ENCODE peak calls at places on chromosomes 5 and 9, in seven cellular contexts. A is bronchial epithelial cell, H is cardiac muscle cell, R is dorsolateral prefrontal cortex, Q is A549, U is fibroblast of the aortic adventitia, L is fibroblast of mammary gland. F is an unnamed sample.

GRCh38 chr9:129176786-129177442 is 1.1 kb downstream of the IER5L start:
- DNase-seq in A (no peak), H (peak; percentile 57), R (no peak), Q (peak; percentile 59), U (peak; percentile 41), L (peak; percentile 41), F (peak; percentile 56)

GRCh38 chr5:55055183-55055582 is 31.1 kb downstream of the GZMK start:
- DNase-seq in A (no peak), H (no peak), R (no peak), Q (no peak), U (no peak), L (no peak), F (no peak)

GRCh38 chr5:134468921-134469400 is 56.5 kb upstream of the JADE2 start:
- DNase-seq in A (no peak), H (no peak), R (no peak), Q (no peak), U (no peak), L (no peak), F (no peak)

GRCh38 chr5:19630875-19631274 is 357.1 kb downstream of the CDH18 start:
- DNase-seq in A (no peak), H (no peak), R (no peak), Q (no peak), U (no peak), L (no peak), F (no peak)

GRCh38 chr5:168364151-168364661 is 72.8 kb downstream of the WWC1 start:
- DNase-seq in A (peak; percentile 85), H (no peak), R (no peak), Q (no peak), U (no peak), L (peak; percentile 56), F (no peak)

GRCh38 chr9:86098793-86099694 is at the start of gene GOLM1:
- DNase-seq in A (peak; percentile 33), H (peak; percentile 79), R (no peak), Q (peak; percentile 63), U (peak; percentile 50), L (peak; percentile 48), F (peak; percentile 63)

GRCh38 chr9:94922691-94923107 is 196.2 kb downstream of the AOPEP start:
- DNase-seq in A (peak; percentile 74), H (peak; percentile 69), R (no peak), Q (peak; percentile 47), U (peak; percentile 82), L (peak; percentile 49), F (peak; percentile 80)

GRCh38 chr9:121288874-121289553 is 21.1 kb downstream of the GSN start:
- DNase-seq in A (peak; percentile 78), H (peak; percentile 91), R (peak; percentile 82), Q (peak; percentile 47), U (peak; percentile 85), L (no peak), F (peak; percentile 88)

GRCh38 chr9:93960221-93960970 is 5.2 kb upstream of the BARX1 start:
- DNase-seq in A (no peak), H (no peak), R (no peak), Q (no peak), U (no peak), L (no peak), F (no peak)

GRCh38 chr9:2362170-2362569 is 259.4 kb upstream of the VLDLR start:
- DNase-seq in A (peak; percentile 100), H (no peak), R (no peak), Q (no peak), U (no peak), L (no peak), F (no peak)

GRCh38 chr9:36154213-36154952 is 14.8 kb upstream of the CCIN start:
- DNase-seq in A (no peak), H (peak; percentile 89), R (peak; percentile 52), Q (peak; percentile 66), U (peak; percentile 56), L (peak; percentile 84), F (peak; percentile 92)

GRCh38 chr5:172282277-172283019 is 1.1 kb downstream of the UBTD2 start:
- DNase-seq in A (peak; percentile 74), H (no peak), R (no peak), Q (no peak), U (no peak), L (peak; percentile 24), F (no peak)

GRCh38 chr9:36005891-36006290 is 30.8 kb upstream of the RECK start:
- DNase-seq in A (no peak), H (no peak), R (no peak), Q (no peak), U (no peak), L (no peak), F (no peak)

GRCh38 chr5:177005619-177006264 is 837 bp downstream of the UIMC1 start:
- DNase-seq in A (peak; percentile 48), H (peak; percentile 72), R (peak; percentile 86), Q (peak; percentile 71), U (peak; percentile 54), L (peak; percentile 72), F (peak; percentile 70)

GRCh38 chr5:150469718-150470470 is 20.4 kb upstream of the RPS14 start:
- DNase-seq in A (peak; percentile 68), H (peak; percentile 95), R (no peak), Q (peak; percentile 77), U (peak; percentile 98), L (peak; percentile 97), F (peak; percentile 95)

GRCh38 chr5:139100825-139101224 is 97.3 kb downstream of the SIL1 start:
- DNase-seq in A (peak; percentile 78), H (peak; percentile 15), R (no peak), Q (peak; percentile 31), U (peak; percentile 18), L (peak; percentile 76), F (peak; percentile 21)

GRCh38 chr5:68251804-68252648 is 36.5 kb downstream of the PIK3R1 start:
- DNase-seq in A (peak; percentile 69), H (peak; percentile 86), R (no peak), Q (no peak), U (peak; percentile 96), L (peak; percentile 95), F (peak; percentile 86)

GRCh38 chr5:139985733-139986132 is 57.4 kb downstream of the NRG2 start:
- DNase-seq in A (peak; percentile 98), H (no peak), R (no peak), Q (peak; percentile 18), U (peak; percentile 41), L (peak; percentile 78), F (peak; percentile 21)

GRCh38 chr9:79764377-79764776 is 192.6 kb downstream of the TLE4 start:
- DNase-seq in A (peak; percentile 86), H (peak; percentile 83), R (no peak), Q (peak; percentile 31), U (peak; percentile 92), L (peak; percentile 88), F (peak; percentile 64)

GRCh38 chr9:120030847-120031246 is 549.1 kb downstream of the CDK5RAP2 start:
- DNase-seq in A (no peak), H (no peak), R (no peak), Q (no peak), U (no peak), L (no peak), F (no peak)

GRCh38 chr9:120038342-120038741 is 541.6 kb downstream of the CDK5RAP2 start:
- DNase-seq in A (no peak), H (no peak), R (no peak), Q (no peak), U (no peak), L (peak; percentile 2), F (no peak)

DNA sequence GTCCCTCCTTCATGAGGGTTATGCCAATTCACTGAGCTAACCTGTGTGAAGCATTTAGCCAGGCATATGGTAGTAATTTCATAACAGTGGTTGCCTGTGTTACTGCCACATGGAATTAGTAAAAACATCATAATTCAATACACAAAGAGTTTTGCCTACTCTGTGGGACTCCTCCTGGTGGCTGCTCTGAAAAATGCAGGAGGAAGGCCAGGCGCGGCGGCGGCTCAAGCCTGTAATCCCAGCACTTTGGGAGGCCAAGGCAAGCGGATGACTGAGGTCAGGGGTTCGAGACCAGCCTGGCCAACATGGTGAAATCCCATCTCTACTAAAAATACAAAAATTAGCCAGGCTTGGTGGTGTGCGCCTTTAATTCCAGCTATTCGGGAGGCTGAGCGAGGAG is 547.3 kb downstream of the CDK5RAP2 start:
- DNase-seq in A (no peak), H (no peak), R (no peak), Q (peak; percentile 13), U (no peak), L (peak; percentile 8), F (no peak)
- TF ChIP-seq CTCF in A (no peak), H (no peak), R (no peak), Q (no peak), U (no peak), L (peak; percentile 23), F (no peak)

DNA sequence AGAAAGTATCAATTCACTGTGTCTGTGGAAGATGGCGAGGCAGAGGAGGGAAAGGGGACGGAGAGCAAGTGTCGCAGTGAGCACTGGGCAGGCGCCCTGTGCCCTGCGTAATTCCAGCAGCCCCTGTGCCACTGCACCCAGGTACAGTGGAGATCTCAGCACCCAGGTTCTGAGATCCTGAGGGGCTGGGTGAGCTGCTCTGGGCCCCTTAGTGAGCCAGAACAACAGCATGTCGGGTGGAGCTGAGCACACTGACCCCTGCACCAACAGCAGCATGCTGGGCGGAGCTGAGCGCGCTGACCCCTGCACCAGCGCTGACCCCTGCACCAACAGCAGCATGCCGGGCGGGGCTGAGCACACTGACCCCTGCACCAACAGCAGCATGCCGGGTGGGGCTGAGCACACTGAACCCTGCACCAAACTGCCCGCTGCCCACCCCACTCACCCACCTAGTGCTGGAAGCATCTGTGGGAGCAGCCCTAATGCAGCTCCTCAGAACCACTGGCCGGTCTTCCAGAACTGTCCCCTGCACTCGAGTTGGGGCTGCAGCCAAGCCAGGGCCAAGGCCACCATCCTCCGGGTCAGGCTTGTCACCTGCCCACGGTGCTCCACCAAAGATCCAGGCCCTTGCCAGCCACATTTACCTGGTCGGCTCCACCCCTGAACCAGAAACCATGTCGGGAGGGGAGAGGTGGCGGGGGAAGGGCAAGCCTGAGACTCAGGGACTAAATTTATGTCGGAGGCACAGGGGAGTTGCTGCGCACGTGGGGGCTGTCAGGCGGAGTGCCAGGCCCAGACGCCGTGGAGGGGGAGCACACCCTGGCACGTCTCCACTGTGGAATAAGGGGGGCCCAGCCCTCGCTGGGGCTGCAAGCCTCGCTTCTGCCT is 80.4 kb downstream of the ADAMTS2 start:
- DNase-seq in A (no peak), H (no peak), R (peak; percentile 35), Q (no peak), U (no peak), L (no peak), F (no peak)
- H3K4me3 ChIP-seq in A (no peak overlapping the region), H (no peak overlapping the region), R (no peak overlapping the region), Q (no peak overlapping the region), U (peak overlapping the region; percentile 10), L (no peak overlapping the region), F (no peak overlapping the region)

GRCh38 chr5:93887678-93888077 is 146.3 kb upstream of the POU5F2 start:
- DNase-seq in A (no peak), H (no peak), R (no peak), Q (no peak), U (no peak), L (no peak), F (no peak)
- TF ChIP-seq CTCF in A (no peak), H (no peak), R (no peak), Q (no peak), U (no peak), L (no peak), F (no peak)

GRCh38 chr5:81755320-81755719 is 4.4 kb upstream of the SSBP2 start:
- DNase-seq in A (peak; percentile 95), H (peak; percentile 86), R (no peak), Q (peak; percentile 85), U (peak; percentile 84), L (peak; percentile 91), F (peak; percentile 91)
- H3K4me3 ChIP-seq in A (no peak overlapping the region), H (no peak overlapping the region), R (no peak overlapping the region), Q (no peak overlapping the region), U (no peak overlapping the region), L (no peak overlapping the region), F (no peak overlapping the region)

F was measured in fibroblast of pulmonary artery.